ENCODE peak calls at places on chromosomes 5 and 9, in four cellular contexts. M, L, P and R are unnamed samples.

GRCh38 chr5:111454198-111454606 is 58.1 kb downstream of the STARD4 start:
- DNase-seq in P (no peak), M (no peak), L (peak; percentile 67), R (no peak)

GRCh38 chr5:33023649-33024048 is 312.5 kb downstream of the NPR3 start:
- DNase-seq in P (no peak), M (no peak), L (no peak), R (no peak)

GRCh38 chr9:69023650-69024049 is 9.7 kb upstream of the PRKACG start:
- DNase-seq in P (no peak), L (no peak), M (no peak), R (no peak)

GRCh38 chr5:68522863-68523262 is 307.3 kb downstream of the PIK3R1 start:
- DNase-seq in M (no peak), L (no peak), P (no peak), R (no peak)

GRCh38 chr5:1946122-1946677 is 63.5 kb upstream of the IRX4 start:
- DNase-seq in P (no peak), L (no peak), M (no peak), R (no peak)

GRCh38 chr5:54438601-54439399 is 16.7 kb upstream of the HSPB3 start:
- DNase-seq in P (no peak), M (no peak), L (no peak), R (no peak)

GRCh38 chr9:134163374-134164196 is 779 bp downstream of the RNU6ATAC start:
- DNase-seq in L (peak; percentile 67), M (no peak), P (no peak), R (peak; percentile 62)

GRCh38 chr5:17058438-17058837 is 122.3 kb upstream of the MYO10 start:
- DNase-seq in M (no peak), P (no peak), L (no peak), R (no peak)

GRCh38 chr9:133876144-133876543 is 116.0 kb downstream of the VAV2 start:
- DNase-seq in L (peak; percentile 62), P (no peak), M (no peak), R (no peak)

GRCh38 chr9:130666393-130667116 is 2.2 kb downstream of the PRDM12 start:
- DNase-seq in P (no peak), M (no peak), L (peak; percentile 60), R (no peak)

GRCh38 chr5:138606378-138606777 is 31.2 kb upstream of the HSPA9 start:
- DNase-seq in L (no peak), P (no peak), M (no peak), R (no peak)

GRCh38 chr5:16819522-16820167 is 116.4 kb downstream of the MYO10 start:
- DNase-seq in M (no peak), P (no peak), L (no peak), R (peak; percentile 25)

GRCh38 chr9:16318516-16319060 is 551.9 kb downstream of the BNC2 start:
- DNase-seq in L (no peak), M (no peak), P (no peak), R (no peak)

GRCh38 chr5:145697251-145698016 is 137.7 kb downstream of the PRELID2 start:
- DNase-seq in P (peak; percentile 40), L (peak; percentile 24), M (no peak), R (peak; percentile 68)

GRCh38 chr5:106827061-106827460 is 843.7 kb downstream of the EFNA5 start:
- DNase-seq in P (no peak), M (no peak), L (no peak), R (no peak)

GRCh38 chr9:130938652-130939404 is at the start of gene FIBCD1:
- DNase-seq in L (peak; percentile 75), M (no peak), P (peak; percentile 29), R (peak; percentile 13)

GRCh38 chr9:104091708-104092107 is 2.4 kb upstream of the SMC2 start:
- DNase-seq in P (no peak), L (no peak), M (no peak), R (peak; percentile 30)

GRCh38 chr9:27413507-27414214 is 110.4 kb upstream of the IFNK start:
- DNase-seq in L (no peak), M (no peak), P (no peak), R (no peak)

GRCh38 chr5:157602505-157602904 is 26.9 kb upstream of the ADAM19 start:
- DNase-seq in M (no peak), L (no peak), P (no peak), R (peak; percentile 24)

GRCh38 chr5:170773031-170773985 is 10.2 kb upstream of the GABRP start:
- DNase-seq in M (no peak), L (no peak), P (no peak), R (no peak)
- H2AFZ ChIP-seq in M (no peak overlapping the region), L (no peak overlapping the region), P (no peak overlapping the region), R (no peak overlapping the region)

DNA sequence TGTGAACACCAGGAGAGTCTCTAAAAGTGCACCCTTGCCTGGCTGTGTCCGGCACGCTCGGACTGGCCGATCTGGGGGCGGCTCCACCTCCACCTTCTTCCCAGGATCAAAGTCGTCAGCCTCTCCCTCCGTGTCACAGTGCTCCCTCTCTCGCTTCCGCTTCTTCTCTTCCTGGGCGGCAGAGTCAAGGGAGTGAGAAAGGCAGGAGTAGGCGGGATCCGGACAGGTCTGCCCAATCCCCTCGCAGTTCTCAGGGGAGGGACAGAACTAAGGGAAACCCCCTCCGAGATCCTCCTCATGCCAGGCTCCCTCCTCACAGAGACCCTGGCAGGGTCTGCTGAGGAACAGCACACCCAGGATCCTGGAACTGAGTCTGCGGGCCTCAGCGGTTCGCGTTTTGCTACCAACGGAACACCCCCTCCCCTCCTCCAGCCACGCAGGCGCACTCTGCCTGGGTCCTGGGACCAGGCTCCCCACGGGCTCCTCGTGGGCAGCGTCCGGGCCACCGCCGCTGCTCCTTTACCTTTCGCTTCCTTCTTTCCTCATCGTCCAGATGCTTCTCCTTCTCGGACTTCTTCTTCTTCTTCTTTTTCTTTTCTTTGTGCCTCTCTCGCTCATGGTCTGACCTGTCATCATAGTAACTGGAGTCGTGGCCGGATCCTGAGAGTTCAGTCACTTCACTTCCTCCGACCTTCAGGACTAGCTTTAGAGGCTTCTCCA is 1.3 kb downstream of the BRD9 start:
- DNase-seq in P (peak; percentile 79), L (peak; percentile 92), M (no peak), R (no peak)
- TF ChIP-seq MAX in P (peak; percentile 60), L (peak; percentile 3), M (no peak), R (no peak)

DNA sequence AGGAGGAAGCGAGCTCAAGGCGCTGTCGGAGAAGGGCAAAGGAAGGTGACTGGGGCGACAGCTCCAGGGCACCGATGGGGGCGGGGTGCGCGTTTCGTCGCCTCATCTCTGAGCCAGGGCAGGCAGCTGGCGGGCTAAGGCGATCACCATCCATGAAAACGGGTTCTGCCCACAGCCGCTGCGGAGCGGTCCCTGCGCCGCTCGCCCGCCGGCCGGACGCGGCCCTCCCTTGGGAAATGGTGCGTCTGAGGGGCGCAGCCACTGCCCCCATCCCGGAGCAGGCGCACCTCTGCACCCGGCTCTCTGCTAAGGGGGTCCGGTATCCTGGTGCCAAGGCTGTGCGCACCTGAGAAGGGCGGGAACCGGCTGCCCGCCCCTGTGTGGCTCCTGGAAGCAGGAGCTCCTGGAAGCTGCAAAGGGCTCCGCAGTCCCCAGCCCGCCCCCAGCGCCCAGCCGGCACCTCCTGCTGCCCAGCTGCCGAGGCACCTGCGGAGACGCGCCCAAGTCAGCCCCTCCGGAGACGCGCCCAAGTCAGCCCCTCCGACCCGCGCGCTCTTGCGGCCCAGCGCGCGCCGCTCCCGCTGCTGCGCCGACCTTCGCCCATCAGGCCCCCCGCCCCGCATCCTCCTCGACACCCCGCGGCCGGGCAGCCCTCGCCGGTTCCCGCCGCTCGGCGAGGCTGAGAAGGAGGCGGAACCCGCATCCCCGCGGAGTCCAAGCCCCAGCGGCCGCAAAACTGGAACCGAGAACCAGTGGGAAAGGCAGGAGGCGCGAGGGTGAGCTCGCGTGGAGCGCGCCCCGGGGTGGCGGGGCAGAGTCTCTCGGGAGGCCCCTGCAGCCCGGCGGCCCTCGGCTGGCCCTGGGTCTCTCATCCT is 757 bp downstream of the ANKRD34B start:
- DNase-seq in L (peak; percentile 64), P (no peak), M (no peak), R (no peak)
- H2AFZ ChIP-seq in L (peak overlapping the region; percentile 11), P (no peak overlapping the region), M (no peak overlapping the region), R (peak overlapping the region; percentile 34)

GRCh38 chr5:119439140-119439625 is 13.1 kb upstream of the HSD17B4 start:
- DNase-seq in M (no peak), L (no peak), P (no peak), R (no peak)
- TF ChIP-seq MAX in M (no peak), L (no peak), P (no peak), R (no peak)